ENCODE peak calls at places on chromosome 3, in six cellular contexts. O, S, B, J, D and G are unnamed samples.

GRCh38 chr3:127151992-127152391 is 40.9 kb upstream of the PRR23E start:
- DNase-seq in O (no peak), S (no peak), B (peak; percentile 41), J (no peak), D (peak; percentile 50), G (no peak)

GRCh38 chr3:161231861-161232260 is 10.8 kb downstream of the NMD3 start:
- DNase-seq in O (no peak), S (no peak), B (no peak), J (no peak), D (no peak), G (no peak)

GRCh38 chr3:17142516-17142915 is 257.8 kb downstream of the PLCL2 start:
- DNase-seq in O (no peak), S (no peak), B (no peak), J (no peak), D (no peak), G (no peak)

GRCh38 chr3:131597816-131598215 is 95.0 kb upstream of the MRPL3 start:
- DNase-seq in O (no peak), S (no peak), B (no peak), J (no peak), D (no peak), G (no peak)

GRCh38 chr3:187618732-187619131 is 51.5 kb downstream of the SST start:
- DNase-seq in O (no peak), S (no peak), B (no peak), J (no peak), D (no peak), G (no peak)

GRCh38 chr3:114496021-114496434 is 202.2 kb downstream of the TIGIT start:
- DNase-seq in O (no peak), S (no peak), B (peak; percentile 81), J (no peak), D (peak; percentile 57), G (no peak)

GRCh38 chr3:81277853-81278252 is 483.6 kb downstream of the GBE1 start:
- DNase-seq in O (no peak), S (no peak), B (peak; percentile 51), J (no peak), D (no peak), G (no peak)

GRCh38 chr3:114660124-114660523 is 366.3 kb downstream of the TIGIT start:
- DNase-seq in O (no peak), S (no peak), B (peak; percentile 55), J (no peak), D (peak; percentile 79), G (no peak)

GRCh38 chr3:9352917-9353823 is 9.7 kb upstream of the THUMPD3 start:
- DNase-seq in O (peak; percentile 53), S (no peak), B (peak; percentile 79), J (no peak), D (peak; percentile 82), G (peak; percentile 38)

GRCh38 chr3:142318331-142318730 is 92.9 kb upstream of the GK5 start:
- DNase-seq in O (no peak), S (no peak), B (peak; percentile 42), J (no peak), D (no peak), G (no peak)

GRCh38 chr3:162087361-162087760 is 590.8 kb downstream of the OTOL1 start:
- DNase-seq in O (no peak), S (no peak), B (no peak), J (no peak), D (no peak), G (no peak)

GRCh38 chr3:178022599-178022998 is 513.6 kb upstream of the KCNMB2 start:
- DNase-seq in O (no peak), S (no peak), B (no peak), J (no peak), D (no peak), G (no peak)

GRCh38 chr3:50246517-50246954 is 10.5 kb downstream of the GNAI2 start:
- DNase-seq in O (no peak), S (no peak), B (peak; percentile 97), J (peak; percentile 96), D (peak; percentile 76), G (no peak)

GRCh38 chr3:160129459-160130061 is 95.7 kb upstream of the C3orf80 start:
- DNase-seq in O (no peak), S (no peak), B (peak; percentile 98), J (peak; percentile 36), D (peak; percentile 93), G (no peak)

GRCh38 chr3:62039584-62039983 is 333.8 kb downstream of the FEZF2 start:
- DNase-seq in O (no peak), S (no peak), B (no peak), J (no peak), D (peak; percentile 37), G (no peak)

GRCh38 chr3:55167586-55168317 is 239.9 kb upstream of the LRTM1 start:
- DNase-seq in O (no peak), S (no peak), B (peak; percentile 74), J (no peak), D (peak; percentile 67), G (no peak)

GRCh38 chr3:125107861-125108567 is 52.2 kb upstream of the HEG1 start:
- DNase-seq in O (no peak), S (no peak), B (peak; percentile 90), J (peak; percentile 25), D (peak; percentile 93), G (no peak)

GRCh38 chr3:73674280-73674679 is 49.5 kb upstream of the PDZRN3 start:
- DNase-seq in O (no peak), S (no peak), B (peak; percentile 51), J (no peak), D (peak; percentile 53), G (no peak)

GRCh38 chr3:186593862-186594261 is 19.0 kb upstream of the AHSG start:
- DNase-seq in O (no peak), S (no peak), B (no peak), J (no peak), D (no peak), G (no peak)

GRCh38 chr3:48919215-48920138 is 835 bp downstream of the ARIH2 start:
- DNase-seq in O (no peak), S (no peak), B (peak; percentile 62), J (no peak), D (peak; percentile 30), G (no peak)

GRCh38 chr3:53072653-53073552 is 27.0 kb upstream of the SFMBT1 start:
- DNase-seq in O (peak; percentile 73), S (peak; percentile 23), B (peak; percentile 79), J (peak; percentile 32), D (peak; percentile 73), G (peak; percentile 72)

GRCh38 chr3:31610700-31611275 is 78.1 kb downstream of the STT3B start:
- DNase-seq in O (no peak), S (no peak), B (peak; percentile 70), J (no peak), D (peak; percentile 67), G (no peak)

GRCh38 chr3:9625656-9626055 is 23.6 kb upstream of the MTMR14 start:
- DNase-seq in O (no peak), S (no peak), B (no peak), J (no peak), D (no peak), G (no peak)

GRCh38 chr3:139520028-139520737 is 19.4 kb downstream of the RBP1 start:
- DNase-seq in O (no peak), S (no peak), B (peak; percentile 13), J (no peak), D (peak; percentile 64), G (no peak)

GRCh38 chr3:23945903-23946751 is 1.0 kb downstream of the NR1D2 start:
- DNase-seq in O (peak; percentile 98), S (peak; percentile 81), B (peak; percentile 97), J (no peak), D (peak; percentile 94), G (peak; percentile 75)

GRCh38 chr3:71066356-71066755 is 517.2 kb downstream of the FOXP1 start:
- DNase-seq in O (no peak), S (no peak), B (peak; percentile 32), J (no peak), D (no peak), G (no peak)

GRCh38 chr3:194632211-194632982 is 822 bp downstream of the TMEM44 start:
- DNase-seq in O (no peak), S (no peak), B (peak; percentile 61), J (no peak), D (peak; percentile 31), G (no peak)

GRCh38 chr3:42094992-42095391 is 3.8 kb downstream of the TRAK1 start:
- DNase-seq in O (no peak), S (no peak), B (no peak), J (no peak), D (no peak), G (no peak)

GRCh38 chr3:109023656-109024254 is 70.1 kb upstream of the GUCA1C start:
- DNase-seq in O (no peak), S (no peak), B (peak; percentile 61), J (no peak), D (peak; percentile 63), G (no peak)

GRCh38 chr3:168801792-168802191 is 706.1 kb upstream of the GOLIM4 start:
- DNase-seq in O (no peak), S (no peak), B (peak; percentile 85), J (no peak), D (peak; percentile 56), G (no peak)

DNA sequence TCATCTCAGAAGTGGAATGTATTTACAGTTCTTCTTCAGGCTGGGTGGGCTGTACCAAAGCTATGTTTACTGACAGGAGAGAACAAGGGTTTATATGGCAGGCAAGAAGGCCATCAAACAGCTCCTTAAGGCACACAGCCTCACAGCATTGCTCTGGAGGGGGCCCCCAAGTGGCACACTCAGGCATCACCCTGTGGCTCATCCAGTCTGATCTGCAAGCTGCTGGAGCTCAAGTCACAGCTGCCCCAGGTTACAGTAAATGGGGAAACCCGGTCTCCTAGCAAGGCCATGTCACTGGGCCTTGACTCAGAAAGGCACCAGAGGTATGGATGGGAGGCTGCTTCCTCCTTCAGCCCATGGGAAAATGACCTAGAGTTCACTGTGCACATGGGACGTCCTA is 67.4 kb downstream of the TFG start:
- DNase-seq in O (no peak), S (no peak), B (peak; percentile 34), J (no peak), D (no peak), G (no peak)
- TF ChIP-seq CTCF in O (no peak), S (no peak), B (no peak), J (peak; percentile 21), D (no peak), G (no peak)

DNA sequence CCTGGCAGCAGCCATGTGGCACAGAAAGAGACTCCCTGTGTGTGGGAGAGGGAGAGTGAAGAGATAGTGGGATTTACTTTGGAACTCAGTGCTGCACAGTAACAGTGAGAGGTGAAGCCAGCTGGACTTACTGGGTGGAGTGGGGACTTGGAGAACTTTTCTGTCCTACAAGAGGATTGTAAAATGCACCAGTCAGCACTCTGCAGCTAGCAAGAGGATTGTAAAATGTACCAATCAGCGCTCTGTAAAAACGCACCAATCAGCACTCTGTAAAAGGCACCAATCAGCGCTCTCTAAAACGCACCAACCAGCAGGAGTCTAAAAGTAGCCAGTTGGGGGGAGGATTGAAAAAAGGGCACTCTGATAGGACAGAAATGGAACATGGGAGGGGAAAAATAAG is 688.8 kb upstream of the ALCAM start:
- DNase-seq in O (no peak), S (no peak), B (no peak), J (no peak), D (no peak), G (no peak)
- TF ChIP-seq CTCF in O (no peak), S (no peak), B (no peak), J (no peak), D (no peak), G (no peak)

GRCh38 chr3:76570436-76571057 is 469.4 kb upstream of the ROBO2 start:
- DNase-seq in O (no peak), S (no peak), B (peak; percentile 49), J (no peak), D (peak; percentile 63), G (no peak)
- TF ChIP-seq CTCF in O (peak; percentile 71), S (no peak), B (peak; percentile 53), J (peak; percentile 42), D (peak; percentile 65), G (peak; percentile 65)

GRCh38 chr3:57434041-57434440 is 110.1 kb downstream of the DNAH12 start:
- DNase-seq in O (no peak), S (no peak), B (peak; percentile 40), J (no peak), D (peak; percentile 49), G (no peak)

GRCh38 chr3:57436195-57436761 is 107.9 kb downstream of the DNAH12 start:
- DNase-seq in O (no peak), S (no peak), B (no peak), J (no peak), D (no peak), G (no peak)
- TF ChIP-seq CTCF in O (no peak), S (no peak), B (no peak), J (no peak), D (no peak), G (no peak)